ENCODE peak calls at places on chromosomes 5 and 9, in four cellular contexts. One of them, this sample, is unnamed.

GRCh38 chr5:159912033-159912800 is 4.1 kb upstream of the ADRA1B start:
- DNase-seq in heart left ventricle: no peak
- DNase-seq in testis: no peak
- DNase-seq in ovary: no peak
- DNase-seq in this sample: no peak

GRCh38 chr9:89359636-89360315 is 41.5 kb downstream of the SECISBP2 start:
- DNase-seq in ovary: peak
- DNase-seq in heart left ventricle: no peak
- DNase-seq in testis: peak
- DNase-seq in this sample: no peak

GRCh38 chr9:15873573-15874177 is 320.8 kb downstream of the CCDC171 start:
- DNase-seq in heart left ventricle: no peak
- DNase-seq in testis: no peak
- DNase-seq in ovary: no peak
- DNase-seq in this sample: peak

GRCh38 chr9:126703330-126704156 is 89.8 kb downstream of the LMX1B start:
- DNase-seq in heart left ventricle: no peak
- DNase-seq in testis: peak
- DNase-seq in ovary: no peak
- DNase-seq in this sample: no peak

GRCh38 chr9:124666642-124667041 is 104.5 kb downstream of the NR6A1 start:
- DNase-seq in ovary: no peak
- DNase-seq in testis: no peak
- DNase-seq in heart left ventricle: no peak
- DNase-seq in this sample: no peak

GRCh38 chr9:37104183-37104889 is 16.0 kb upstream of the ZCCHC7 start:
- DNase-seq in testis: no peak
- DNase-seq in heart left ventricle: no peak
- DNase-seq in ovary: no peak
- DNase-seq in this sample: peak

GRCh38 chr9:137298401-137298982 is 3.6 kb downstream of the NRARP start:
- DNase-seq in testis: no peak
- DNase-seq in heart left ventricle: peak
- DNase-seq in ovary: peak
- DNase-seq in this sample: no peak

GRCh38 chr5:175658299-175659145 is 651 bp downstream of the HRH2 start:
- DNase-seq in testis: no peak
- DNase-seq in heart left ventricle: peak
- DNase-seq in ovary: no peak
- DNase-seq in this sample: no peak

GRCh38 chr9:89493181-89493580 is 4.7 kb downstream of the SEMA4D start:
- DNase-seq in ovary: no peak
- DNase-seq in heart left ventricle: no peak
- DNase-seq in testis: no peak
- DNase-seq in this sample: no peak

GRCh38 chr9:34227445-34227844 is 48.6 kb downstream of the UBAP1 start:
- DNase-seq in heart left ventricle: no peak
- DNase-seq in testis: no peak
- DNase-seq in ovary: no peak
- DNase-seq in this sample: no peak

GRCh38 chr5:169798438-169798837 is 161.4 kb downstream of the DOCK2 start:
- DNase-seq in ovary: no peak
- DNase-seq in heart left ventricle: no peak
- DNase-seq in testis: no peak
- DNase-seq in this sample: no peak

GRCh38 chr5:62475072-62475471 is 62.5 kb downstream of the IPO11 start:
- DNase-seq in testis: no peak
- DNase-seq in ovary: no peak
- DNase-seq in heart left ventricle: no peak
- DNase-seq in this sample: peak

GRCh38 chr5:73960023-73960422 is 334.0 kb downstream of the ARHGEF28 start:
- DNase-seq in ovary: no peak
- DNase-seq in testis: no peak
- DNase-seq in heart left ventricle: no peak
- DNase-seq in this sample: no peak

GRCh38 chr5:134551891-134552290 is 26.4 kb downstream of the JADE2 start:
- DNase-seq in heart left ventricle: no peak
- DNase-seq in ovary: no peak
- DNase-seq in testis: no peak
- DNase-seq in this sample: no peak

GRCh38 chr9:91056917-91057316 is 255.3 kb downstream of the SYK start:
- DNase-seq in testis: no peak
- DNase-seq in heart left ventricle: no peak
- DNase-seq in ovary: no peak
- DNase-seq in this sample: no peak

GRCh38 chr5:76473676-76474075 is 70.6 kb downstream of the IQGAP2 start:
- DNase-seq in heart left ventricle: no peak
- DNase-seq in testis: no peak
- DNase-seq in ovary: no peak
- DNase-seq in this sample: no peak

GRCh38 chr9:18362901-18363685 is 110.9 kb upstream of the ADAMTSL1 start:
- DNase-seq in ovary: no peak
- DNase-seq in heart left ventricle: peak
- DNase-seq in testis: no peak
- DNase-seq in this sample: no peak

GRCh38 chr5:75473463-75473862 is 38.0 kb downstream of the CERT1 start:
- DNase-seq in heart left ventricle: no peak
- DNase-seq in ovary: no peak
- DNase-seq in testis: no peak
- DNase-seq in this sample: no peak

GRCh38 chr5:96256795-96257470 is 176.1 kb downstream of the PCSK1 start:
- DNase-seq in testis: no peak
- DNase-seq in heart left ventricle: peak
- DNase-seq in ovary: no peak
- DNase-seq in this sample: peak

GRCh38 chr5:116237917-116238502 is 153.2 kb downstream of the COMMD10 start:
- DNase-seq in heart left ventricle: no peak
- DNase-seq in ovary: no peak
- DNase-seq in testis: no peak
- DNase-seq in this sample: peak

GRCh38 chr9:70672136-70672535 is 257.7 kb upstream of the KLF9 start:
- DNase-seq in ovary: no peak
- DNase-seq in testis: no peak
- DNase-seq in heart left ventricle: no peak
- DNase-seq in this sample: no peak

GRCh38 chr5:150487199-150488061 is 20.5 kb upstream of the NDST1 start:
- DNase-seq in heart left ventricle: peak
- DNase-seq in testis: peak
- DNase-seq in ovary: no peak
- DNase-seq in this sample: peak

GRCh38 chr5:52800394-52801213 is 12.9 kb downstream of the ITGA1 start:
- DNase-seq in ovary: peak
- DNase-seq in heart left ventricle: peak
- DNase-seq in testis: peak
- DNase-seq in this sample: peak

GRCh38 chr5:57900356-57900944 is 417.8 kb upstream of the ACTBL2 start:
- DNase-seq in ovary: no peak
- DNase-seq in testis: no peak
- DNase-seq in heart left ventricle: no peak
- DNase-seq in this sample: no peak

GRCh38 chr9:32581512-32582143 is 8.7 kb upstream of the NDUFB6 start:
- DNase-seq in ovary: no peak
- DNase-seq in testis: peak
- DNase-seq in heart left ventricle: no peak
- DNase-seq in this sample: peak

GRCh38 chr9:131959887-131960286 is 119.8 kb downstream of the MED27 start:
- DNase-seq in heart left ventricle: no peak
- DNase-seq in testis: no peak
- DNase-seq in ovary: no peak
- DNase-seq in this sample: no peak

GRCh38 chr5:84290673-84291072 is 94.0 kb downstream of the EDIL3 start:
- DNase-seq in heart left ventricle: no peak
- DNase-seq in testis: no peak
- DNase-seq in ovary: no peak
- DNase-seq in this sample: no peak
- TF ChIP-seq POLR2A in heart left ventricle: no peak
- TF ChIP-seq POLR2A in testis: no peak
- TF ChIP-seq POLR2A in ovary: no peak
- TF ChIP-seq POLR2A in this sample: no peak

GRCh38 chr5:138468133-138468965 is 3.1 kb downstream of the EGR1 start:
- DNase-seq in ovary: no peak
- DNase-seq in testis: no peak
- DNase-seq in heart left ventricle: no peak
- DNase-seq in this sample: no peak

GRCh38 chr5:138468966-138469539 is 3.8 kb downstream of the EGR1 start:
- DNase-seq in heart left ventricle: no peak
- DNase-seq in testis: no peak
- DNase-seq in ovary: no peak
- DNase-seq in this sample: no peak

GRCh38 chr5:138466058-138466899 is 1.0 kb downstream of the EGR1 start:
- DNase-seq in ovary: no peak
- DNase-seq in testis: no peak
- DNase-seq in heart left ventricle: no peak
- DNase-seq in this sample: no peak

GRCh38 chr5:138466900-138467710 is 1.8 kb downstream of the EGR1 start:
- DNase-seq in testis: no peak
- DNase-seq in ovary: no peak
- DNase-seq in heart left ventricle: no peak
- DNase-seq in this sample: peak

GRCh38 chr5:138467711-138468132 is 2.4 kb downstream of the EGR1 start:
- DNase-seq in heart left ventricle: no peak
- DNase-seq in ovary: no peak
- DNase-seq in testis: no peak
- DNase-seq in this sample: peak
- TF ChIP-seq POLR2A in heart left ventricle: no peak
- TF ChIP-seq POLR2A in ovary: no peak
- TF ChIP-seq POLR2A in testis: no peak
- TF ChIP-seq POLR2A in this sample: no peak

DNA sequence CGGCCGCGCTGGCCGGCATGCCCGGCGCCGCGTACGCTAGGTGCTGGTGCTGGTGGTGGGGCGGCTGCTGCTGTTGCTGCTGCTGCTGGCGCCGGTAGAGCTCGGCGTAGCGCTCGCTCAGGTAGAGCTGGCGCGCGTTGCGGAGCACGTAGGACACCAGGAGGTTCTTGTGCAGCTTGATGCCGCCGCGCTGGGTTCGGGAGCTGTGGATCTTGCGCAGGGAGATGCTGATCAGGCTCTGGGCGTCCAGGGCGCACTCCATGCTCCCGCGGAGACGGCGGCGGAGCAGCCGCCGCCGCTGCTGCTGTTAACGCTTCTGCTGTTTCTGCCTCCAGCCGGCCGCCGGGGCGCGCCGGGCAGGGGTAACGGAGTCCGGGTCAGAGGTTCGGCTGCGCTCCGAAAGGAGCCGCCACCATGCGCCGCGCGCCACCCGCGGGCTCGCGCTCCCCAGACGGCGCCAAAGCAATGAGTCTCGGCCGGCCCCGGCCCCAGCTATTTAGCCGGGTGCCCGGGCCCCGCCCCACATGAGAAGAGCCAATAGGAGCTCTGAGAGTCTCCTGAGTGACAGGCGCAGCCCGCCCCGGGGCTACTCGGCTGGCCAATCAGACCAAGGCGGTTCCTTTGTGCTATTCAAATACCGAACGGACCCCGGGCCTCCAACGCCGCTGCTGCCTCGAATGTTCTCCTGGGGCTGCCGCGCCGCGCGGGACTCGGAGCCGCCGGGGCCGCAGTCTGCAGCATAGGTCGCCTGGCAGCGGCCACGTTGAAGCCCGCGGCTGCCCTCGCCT is at the start of gene IER5L:
- DNase-seq in heart left ventricle: peak
- DNase-seq in testis: peak
- DNase-seq in ovary: peak
- DNase-seq in this sample: peak
- TF ChIP-seq POLR2A in heart left ventricle: peak
- TF ChIP-seq POLR2A in testis: peak
- TF ChIP-seq POLR2A in ovary: peak
- TF ChIP-seq POLR2A in this sample: peak

DNA sequence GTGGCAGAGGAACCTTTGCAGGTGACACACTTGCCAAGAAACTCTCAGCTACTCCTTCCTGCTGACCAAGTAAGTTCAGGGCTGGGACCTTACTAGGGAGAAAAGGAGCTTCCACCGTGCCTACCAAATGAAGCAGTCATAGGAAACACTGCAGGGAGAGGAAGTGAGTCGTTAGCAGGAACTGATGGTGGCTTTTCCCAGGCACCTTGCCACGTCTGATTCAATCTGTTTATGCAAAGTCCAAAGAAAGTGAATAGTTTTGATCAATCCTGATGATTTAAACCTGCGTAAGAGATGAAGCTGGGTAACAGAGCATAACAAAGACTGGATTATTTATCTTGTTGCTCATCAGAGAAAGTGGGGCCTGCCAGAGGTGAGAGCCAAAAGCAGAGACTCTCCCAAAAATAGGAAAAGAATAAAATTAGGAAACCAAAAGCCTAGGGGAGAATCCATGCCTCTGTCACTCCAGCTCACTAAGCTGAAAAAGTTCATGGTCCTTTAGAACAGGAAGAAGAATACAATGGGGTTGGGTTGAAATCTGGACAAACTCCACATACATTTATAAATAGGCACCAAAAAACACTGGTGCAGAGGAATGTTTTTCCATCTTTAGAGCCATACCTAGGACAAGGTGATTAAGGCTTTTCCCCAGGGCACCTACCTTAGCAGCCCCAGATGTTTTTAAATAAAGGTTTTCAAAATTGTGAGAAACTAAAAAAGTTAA is 9.3 kb upstream of the PFDN1 start:
- DNase-seq in ovary: no peak
- DNase-seq in heart left ventricle: no peak
- DNase-seq in testis: no peak
- DNase-seq in this sample: no peak
- TF ChIP-seq POLR2A in ovary: no peak
- TF ChIP-seq POLR2A in heart left ventricle: no peak
- TF ChIP-seq POLR2A in testis: no peak
- TF ChIP-seq POLR2A in this sample: no peak

GRCh38 chr5:65925601-65926275 is 637 bp upstream of the ERBIN start:
- DNase-seq in heart left ventricle: peak
- DNase-seq in ovary: peak
- DNase-seq in testis: peak
- DNase-seq in this sample: peak

GRCh38 chr5:65926276-65926761 is at the start of gene ERBIN:
- DNase-seq in heart left ventricle: peak
- DNase-seq in ovary: peak
- DNase-seq in testis: peak
- DNase-seq in this sample: peak

GRCh38 chr5:65926893-65927292 is 518 bp downstream of the ERBIN start:
- DNase-seq in heart left ventricle: no peak
- DNase-seq in testis: peak
- DNase-seq in ovary: no peak
- DNase-seq in this sample: peak

GRCh38 chr5:65924366-65925093 is 1.8 kb upstream of the ERBIN start:
- DNase-seq in ovary: no peak
- DNase-seq in testis: no peak
- DNase-seq in heart left ventricle: no peak
- DNase-seq in this sample: no peak

GRCh38 chr5:65925094-65925600 is 1.2 kb upstream of the ERBIN start:
- DNase-seq in testis: peak
- DNase-seq in heart left ventricle: peak
- DNase-seq in ovary: no peak
- DNase-seq in this sample: peak
- TF ChIP-seq POLR2A in testis: no peak
- TF ChIP-seq POLR2A in heart left ventricle: no peak
- TF ChIP-seq POLR2A in ovary: no peak
- TF ChIP-seq POLR2A in this sample: no peak